ENCODE peak calls at places on chromosomes 1 and 21, in seven cellular contexts. K is ovary; F is stimulated activated CD8-positive, alpha-beta memory T cell treated with anti-CD3 and anti-CD28 coated beads, Interleukin-15, amount 100 ng/mL, for 4 hours; H is heart left ventricle; B is stimulated activated CD4-positive, alpha-beta T cell treated with anti-CD3 and anti-CD28 coated beads, Interleukin-4, amount 100 ng/mL, for 4 hours; V is posterior vena cava; J is GM13977. P is an unnamed sample.

GRCh38 chr21:21788591-21788990 is 790.4 kb downstream of the NCAM2 start:
- DNase-seq in K (no peak), F (no peak), H (no peak), B (no peak), V (no peak), J (no peak), P (no peak)

GRCh38 chr1:37234941-37235418 is 200.7 kb upstream of the GRIK3 start:
- DNase-seq in K (no peak), F (no peak), H (no peak), B (no peak), V (no peak), J (no peak), P (no peak)

GRCh38 chr1:53160924-53161378 is 18.5 kb upstream of the SLC1A7 start:
- DNase-seq in K (no peak), F (no peak), H (no peak), B (no peak), V (no peak), J (no peak), P (no peak)

GRCh38 chr1:35173516-35174224 is 19.3 kb downstream of the SFPQ start:
- DNase-seq in K (no peak), F (no peak), H (no peak), B (no peak), V (no peak), J (no peak), P (no peak)

GRCh38 chr1:101284021-101284420 is 47.2 kb downstream of the S1PR1 start:
- DNase-seq in K (no peak), F (no peak), H (no peak), B (peak), V (no peak), J (no peak), P (no peak)

GRCh38 chr1:111990878-111991760 is 1.7 kb upstream of the KCND3 start:
- DNase-seq in K (peak), F (no peak), H (peak), B (no peak), V (peak), J (no peak), P (peak)

GRCh38 chr1:186782791-186783190 is 46.0 kb upstream of the PLA2G4A start:
- DNase-seq in K (no peak), F (no peak), H (no peak), B (no peak), V (no peak), J (no peak), P (no peak)

GRCh38 chr1:98369463-98369862 is 292.1 kb upstream of the SNX7 start:
- DNase-seq in K (no peak), F (no peak), H (no peak), B (no peak), V (no peak), J (no peak), P (no peak)

GRCh38 chr1:3477241-3478109 is 23.0 kb downstream of the ARHGEF16 start:
- DNase-seq in K (no peak), F (no peak), H (no peak), B (no peak), V (no peak), J (peak), P (no peak)

GRCh38 chr1:230986976-230987375 is 8.1 kb downstream of the ARV1 start:
- DNase-seq in K (no peak), F (no peak), H (no peak), B (no peak), V (no peak), J (no peak), P (no peak)

GRCh38 chr1:57238408-57238807 is 185.5 kb downstream of the DAB1 start:
- DNase-seq in K (no peak), F (no peak), H (no peak), B (no peak), V (no peak), J (no peak), P (no peak)

GRCh38 chr1:88462481-88463261 is 221.4 kb upstream of the PKN2 start:
- DNase-seq in K (peak), F (no peak), H (no peak), B (no peak), V (peak), J (no peak), P (peak)

GRCh38 chr1:85554630-85555327 is 25.8 kb upstream of the CCN1 start:
- DNase-seq in K (no peak), F (no peak), H (no peak), B (no peak), V (no peak), J (no peak), P (no peak)

GRCh38 chr1:235946570-235946981 is 79.9 kb upstream of the LYST start:
- DNase-seq in K (no peak), F (no peak), H (no peak), B (no peak), V (no peak), J (no peak), P (no peak)

GRCh38 chr1:25664800-25665199 is 48.2 kb downstream of the MAN1C1 start:
- DNase-seq in K (no peak), F (no peak), H (no peak), B (no peak), V (no peak), J (no peak), P (no peak)

GRCh38 chr1:58584082-58584895 is 7.2 kb upstream of the TACSTD2 start:
- DNase-seq in K (peak), F (no peak), H (no peak), B (no peak), V (peak), J (peak), P (peak)

GRCh38 chr21:41377715-41378114 is 15.9 kb downstream of the MX2 start:
- DNase-seq in K (no peak), F (no peak), H (no peak), B (no peak), V (no peak), J (no peak), P (no peak)

GRCh38 chr1:63917571-63918394 is 144.0 kb downstream of the ROR1 start:
- DNase-seq in K (no peak), F (no peak), H (no peak), B (no peak), V (no peak), J (no peak), P (no peak)

GRCh38 chr1:16090076-16090826 is 16.8 kb upstream of the FAM131C start:
- DNase-seq in K (no peak), F (no peak), H (no peak), B (no peak), V (peak), J (no peak), P (no peak)

GRCh38 chr1:107198581-107198980 is 57.7 kb downstream of the NTNG1 start:
- DNase-seq in K (no peak), F (no peak), H (no peak), B (no peak), V (no peak), J (no peak), P (no peak)

GRCh38 chr1:220213381-220213983 is 58.8 kb downstream of the RAB3GAP2 start:
- DNase-seq in K (no peak), F (no peak), H (no peak), B (no peak), V (no peak), J (no peak), P (no peak)

GRCh38 chr1:3915551-3916121 is 15.6 kb upstream of the C1orf174 start:
- DNase-seq in K (no peak), F (no peak), H (no peak), B (no peak), V (peak), J (no peak), P (peak)

GRCh38 chr1:76210130-76210529 is 135.6 kb downstream of the ST6GALNAC3 start:
- DNase-seq in K (no peak), F (no peak), H (no peak), B (no peak), V (no peak), J (no peak), P (no peak)

GRCh38 chr1:19398309-19398760 is 86.2 kb downstream of the SLC66A1 start:
- DNase-seq in K (peak), F (no peak), H (no peak), B (no peak), V (peak), J (no peak), P (peak)

GRCh38 chr1:177464682-177465081 is 293.9 kb downstream of the BRINP2 start:
- DNase-seq in K (no peak), F (no peak), H (no peak), B (no peak), V (no peak), J (no peak), P (no peak)

GRCh38 chr1:221439734-221440436 is 302.0 kb downstream of the DUSP10 start:
- DNase-seq in K (no peak), F (no peak), H (no peak), B (peak), V (no peak), J (no peak), P (no peak)

GRCh38 chr1:178341218-178341956 is 155.4 kb downstream of the CLEC20A start:
- DNase-seq in K (no peak), F (no peak), H (peak), B (no peak), V (no peak), J (no peak), P (no peak)

GRCh38 chr1:168987923-168988322 is 118.6 kb upstream of the ATP1B1 start:
- DNase-seq in K (no peak), F (no peak), H (no peak), B (no peak), V (no peak), J (no peak), P (no peak)

GRCh38 chr1:45097079-45097478 is 85.0 kb downstream of the UROD start:
- DNase-seq in K (no peak), F (no peak), H (no peak), B (no peak), V (no peak), J (no peak), P (no peak)

GRCh38 chr1:152015766-152016165 is 21.0 kb downstream of the S100A11 start:
- DNase-seq in K (no peak), F (no peak), H (no peak), B (no peak), V (no peak), J (no peak), P (no peak)

P was measured in left lung.